ENCODE peak calls at places on chromosomes 7 and 10, in nine cellular contexts. I is HCT116, W is K562, V is hepatocyte, J is GM23248, A is fibroblast of lung, E is GM23338, T is endothelial cell of umbilical vein, G is H1. N is an unnamed sample.

GRCh38 chr10:6020806-6021205 is 41.4 kb downstream of the IL2RA start:
- DNase-seq in I (no peak), W (no peak), V (no peak), J (no peak), A (peak), E (no peak), T (no peak), G (no peak), N (no peak)

GRCh38 chr7:142438235-142438922 is 180.5 kb upstream of the PRSS58 start:
- DNase-seq in I (peak), W (peak), V (peak), J (peak), A (peak), E (peak), T (peak), G (peak), N (peak)

GRCh38 chr10:29828440-29828894 is 193.7 kb upstream of the SVIL start:
- DNase-seq in I (no peak), W (no peak), V (no peak), J (no peak), A (no peak), E (no peak), T (peak), G (no peak), N (no peak)

GRCh38 chr7:91069146-91069545 is 195.1 kb upstream of the FZD1 start:
- DNase-seq in I (no peak), W (no peak), V (no peak), J (no peak), A (no peak), E (no peak), T (no peak), G (no peak), N (no peak)

GRCh38 chr7:140009735-140010134 is 53.0 kb downstream of the PARP12 start:
- DNase-seq in I (no peak), W (no peak), V (no peak), J (no peak), A (no peak), E (no peak), T (no peak), G (no peak), N (no peak)

GRCh38 chr7:26307226-26307625 is 15.6 kb downstream of the SNX10 start:
- DNase-seq in I (no peak), W (peak), V (peak), J (peak), A (peak), E (no peak), T (no peak), G (no peak), N (peak)

GRCh38 chr10:8312861-8313260 is 258.4 kb downstream of the GATA3 start:
- DNase-seq in I (no peak), W (no peak), V (peak), J (no peak), A (no peak), E (no peak), T (no peak), G (no peak), N (peak)

GRCh38 chr7:1555813-1556540 is at the start of gene TMEM184A:
- DNase-seq in I (peak), W (peak), V (peak), J (no peak), A (no peak), E (peak), T (no peak), G (peak), N (peak)

GRCh38 chr10:16952010-16952550 is 134.9 kb upstream of the RSU1 start:
- DNase-seq in I (no peak), W (no peak), V (no peak), J (no peak), A (no peak), E (no peak), T (peak), G (no peak), N (no peak)

GRCh38 chr7:76358053-76358477 is 726 bp downstream of the YWHAG start:
- DNase-seq in I (no peak), W (peak), V (peak), J (peak), A (peak), E (peak), T (peak), G (no peak), N (peak)

GRCh38 chr10:122163182-122164027 is 107.7 kb upstream of the BTBD16 start:
- DNase-seq in I (no peak), W (no peak), V (peak), J (peak), A (peak), E (peak), T (peak), G (peak), N (no peak)

GRCh38 chr7:37988721-37989650 is 68.5 kb downstream of the EPDR1 start:
- DNase-seq in I (no peak), W (no peak), V (no peak), J (no peak), A (no peak), E (no peak), T (no peak), G (no peak), N (no peak)

GRCh38 chr10:114309111-114309651 is 70.1 kb downstream of the VWA2 start:
- DNase-seq in I (no peak), W (no peak), V (no peak), J (peak), A (peak), E (no peak), T (no peak), G (no peak), N (no peak)

GRCh38 chr7:95628831-95629439 is 32.6 kb upstream of the PDK4 start:
- DNase-seq in I (no peak), W (no peak), V (peak), J (peak), A (peak), E (no peak), T (peak), G (no peak), N (no peak)

GRCh38 chr10:21626457-21627161 is 92.6 kb downstream of the MLLT10 start:
- DNase-seq in I (no peak), W (no peak), V (no peak), J (peak), A (peak), E (no peak), T (no peak), G (no peak), N (peak)

GRCh38 chr7:136807598-136807997 is 60.9 kb upstream of the CHRM2 start:
- DNase-seq in I (no peak), W (no peak), V (no peak), J (no peak), A (no peak), E (peak), T (no peak), G (no peak), N (no peak)

DNA sequence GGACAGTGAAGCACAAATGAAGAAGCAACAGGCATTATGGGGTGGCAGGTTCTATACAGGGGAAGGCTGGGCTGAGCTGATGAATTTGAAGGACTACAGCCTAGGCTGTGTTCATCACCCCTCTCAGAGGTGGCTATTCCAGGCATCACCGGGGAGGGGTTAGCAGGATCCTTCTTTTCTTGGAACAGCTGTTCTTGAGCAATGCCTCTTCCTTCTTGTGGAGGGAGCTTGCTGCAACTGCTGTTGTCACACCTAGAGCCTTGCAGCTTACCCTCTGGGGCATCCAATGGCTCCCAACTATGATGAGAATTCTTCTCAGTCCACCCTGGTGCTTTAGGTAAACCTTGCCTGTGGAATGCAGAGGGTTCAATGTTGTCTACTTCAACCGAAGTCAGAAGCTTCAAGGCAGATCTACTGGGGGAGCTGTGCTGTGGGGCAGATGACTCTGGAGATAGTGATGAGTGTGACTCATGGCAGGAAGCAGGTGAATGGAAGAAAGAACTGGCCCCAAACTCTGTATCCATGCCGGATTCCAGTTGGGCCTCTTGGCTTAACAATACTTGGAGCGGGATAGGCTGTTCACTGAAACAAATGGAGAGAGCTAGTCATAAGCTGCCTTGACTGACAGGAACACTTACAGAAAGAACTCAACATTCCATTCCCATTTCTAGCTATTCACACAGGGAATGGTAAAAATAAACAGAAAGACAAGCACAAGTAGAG is 21.5 kb upstream of the PPP3CB start:
- DNase-seq in I (no peak), W (peak), V (no peak), J (no peak), A (no peak), E (no peak), T (no peak), G (no peak), N (peak)
- H2AFZ ChIP-seq in I (no peak), W (peak), V (no peak), J (no peak), A (no peak), E (no peak), T (no peak), G (no peak), N (no peak)

DNA sequence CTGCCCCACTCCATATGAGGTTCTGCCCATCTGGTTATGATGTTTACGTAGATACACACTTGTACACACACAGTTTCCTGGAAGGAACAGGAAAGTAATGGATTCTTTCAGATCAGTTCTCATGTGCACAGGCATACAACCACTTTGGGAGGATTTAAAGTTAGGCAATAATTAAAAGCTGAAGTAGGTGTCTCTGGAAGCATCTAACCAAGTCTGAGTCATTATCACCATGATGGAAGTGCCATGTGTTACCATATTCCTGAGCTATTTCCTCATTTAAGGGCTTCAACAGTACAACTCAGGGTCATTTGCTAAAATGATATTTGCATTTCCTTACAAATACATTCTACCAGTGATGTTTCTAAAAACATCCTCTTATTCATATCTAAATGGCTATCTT is 41.4 kb upstream of the BET1 start:
- DNase-seq in I (no peak), W (no peak), V (no peak), J (no peak), A (no peak), E (no peak), T (no peak), G (no peak), N (no peak)
- TF ChIP-seq EZH2 in I (no peak), W (no peak), V (no peak), J (no peak), A (no peak), E (no peak), T (no peak), G (no peak), N (no peak)

DNA sequence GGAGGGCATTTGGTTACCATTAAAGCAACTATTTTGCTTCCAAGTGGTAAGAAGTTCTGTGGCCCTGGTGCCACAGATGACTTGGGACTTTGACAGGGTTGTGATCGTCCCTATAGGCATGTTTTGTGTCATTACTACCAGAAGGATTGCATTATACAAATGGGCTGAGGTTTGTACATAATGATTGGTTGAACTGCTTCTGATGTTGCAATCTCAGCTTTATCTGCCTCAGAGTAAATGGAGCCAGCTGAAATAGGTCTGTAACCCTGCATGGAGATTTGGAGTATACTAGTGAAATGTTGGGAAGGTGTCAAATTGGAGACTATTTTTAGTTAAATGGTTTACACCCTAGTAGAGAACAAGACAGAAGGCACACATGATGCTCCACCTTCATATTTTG is 46.1 kb upstream of the SEPTIN7 start:
- DNase-seq in I (no peak), W (no peak), V (no peak), J (peak), A (peak), E (no peak), T (no peak), G (no peak), N (no peak)
- H2AFZ ChIP-seq in I (no peak), W (no peak), V (peak), J (no peak), A (no peak), E (peak), T (no peak), G (no peak), N (no peak)

GRCh38 chr10:43229208-43230061 is 37.4 kb downstream of the RASGEF1A start:
- DNase-seq in I (no peak), W (no peak), V (peak), J (peak), A (no peak), E (peak), T (no peak), G (peak), N (no peak)

GRCh38 chr10:43230909-43231522 is 35.8 kb downstream of the RASGEF1A start:
- DNase-seq in I (no peak), W (no peak), V (no peak), J (no peak), A (no peak), E (no peak), T (no peak), G (peak), N (no peak)

GRCh38 chr10:43231523-43232078 is 35.3 kb downstream of the RASGEF1A start:
- DNase-seq in I (no peak), W (no peak), V (no peak), J (no peak), A (no peak), E (no peak), T (no peak), G (peak), N (no peak)

GRCh38 chr10:43228783-43229207 is 38.1 kb downstream of the RASGEF1A start:
- DNase-seq in I (no peak), W (no peak), V (no peak), J (no peak), A (no peak), E (no peak), T (no peak), G (peak), N (no peak)

DNA sequence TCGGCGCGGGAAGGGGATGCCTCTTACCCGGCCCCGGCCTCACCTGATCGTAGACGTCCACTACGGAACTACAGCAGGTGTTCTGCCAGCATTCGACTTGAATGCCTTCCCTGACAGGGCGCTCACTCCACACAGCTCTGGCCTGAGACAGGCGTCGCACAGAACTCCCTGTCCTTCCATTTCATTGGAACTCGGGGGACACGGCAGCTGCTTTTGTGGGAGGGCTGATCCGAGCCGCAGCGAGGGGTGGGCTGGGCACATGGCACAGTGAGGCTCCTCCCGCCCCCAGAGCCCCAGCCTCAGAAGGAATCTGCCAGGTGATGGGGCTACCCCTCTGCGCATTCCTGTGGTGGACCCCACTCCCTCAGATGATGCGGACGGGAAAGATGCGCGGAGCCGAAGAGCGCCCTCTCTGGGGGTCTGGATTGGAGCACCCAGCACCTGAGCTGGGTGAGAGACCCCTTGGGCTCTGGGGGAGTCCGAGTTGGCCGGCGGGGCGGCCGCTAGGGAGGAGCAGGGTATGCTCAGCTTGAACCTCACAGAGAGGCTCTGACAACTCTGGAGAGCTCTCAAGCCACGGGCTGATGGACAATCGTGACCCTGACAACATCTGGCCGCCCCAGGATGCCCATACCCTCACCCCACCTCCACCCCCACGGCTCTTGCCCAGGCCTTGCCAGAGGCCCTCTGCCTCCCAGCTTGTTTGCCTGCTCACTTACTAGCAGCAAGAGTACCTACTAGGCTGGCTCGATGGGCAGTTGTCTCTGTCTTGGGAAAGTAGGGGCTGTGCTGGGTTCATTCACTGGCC is 36.6 kb downstream of the RASGEF1A start:
- DNase-seq in I (no peak), W (no peak), V (no peak), J (no peak), A (no peak), E (peak), T (no peak), G (peak), N (no peak)
- TF ChIP-seq EZH2 in I (no peak), W (no peak), V (no peak), J (no peak), A (peak), E (peak), T (peak), G (no peak), N (no peak)

DNA sequence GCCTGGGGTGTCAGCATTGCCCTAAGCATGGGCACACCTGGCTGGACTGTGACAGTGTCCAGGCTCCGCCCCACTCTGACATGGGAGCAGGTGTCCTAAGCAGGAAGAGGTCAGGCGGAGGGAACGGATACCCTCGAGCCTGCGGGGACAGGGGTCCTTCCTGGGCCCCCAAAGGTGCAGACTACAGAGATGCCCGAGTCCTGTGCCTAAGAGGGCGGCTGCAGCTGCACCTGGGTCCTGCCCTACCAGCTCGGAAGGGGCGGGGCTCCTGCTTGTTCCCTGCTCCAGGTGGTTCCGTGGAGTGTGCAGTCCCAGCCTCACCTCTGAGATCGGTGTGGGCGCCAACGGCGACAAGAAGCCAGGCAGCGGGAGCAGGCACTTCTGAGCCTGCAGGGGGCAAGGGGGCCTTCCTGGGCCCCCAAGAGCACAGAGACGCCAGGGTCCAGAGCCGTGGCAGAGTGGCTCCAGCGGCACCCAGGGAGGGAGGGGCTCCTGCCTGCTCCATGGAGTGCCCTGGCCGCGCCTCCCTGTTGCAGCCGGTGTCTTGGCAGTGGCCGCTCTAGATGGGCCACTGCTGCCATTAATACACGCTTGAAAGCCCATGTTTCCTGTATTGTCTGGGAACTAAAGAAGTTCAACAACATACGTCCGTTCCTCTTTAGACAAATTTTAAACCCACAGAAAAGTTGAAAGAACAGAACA is 64.5 kb upstream of the CACNA2D1 start:
- DNase-seq in I (no peak), W (no peak), V (peak), J (no peak), A (no peak), E (peak), T (no peak), G (peak), N (no peak)
- H2AFZ ChIP-seq in I (no peak), W (no peak), V (no peak), J (no peak), A (no peak), E (no peak), T (no peak), G (peak), N (peak)

N was measured in PC-3.